ENCODE peak calls at places on chromosomes 16 and 17, in nine cellular contexts. One of them, this sample, is unnamed. For H3K4me1, the result is how much of the 10 kb centered on the place peaks cover.

GRCh38 chr17:35294756-35295155 is 51.9 kb downstream of the SLFN5 start:
- DNase-seq in keratinocyte: no peak
- DNase-seq in HCT116: no peak
- DNase-seq in neural progenitor cell: no peak
- DNase-seq in fibroblast of lung: no peak
- DNase-seq in PC-9: no peak
- DNase-seq in MM.1S: no peak
- DNase-seq in PC-3: no peak
- DNase-seq in A549: no peak
- DNase-seq in this sample: no peak

GRCh38 chr17:81428521-81428920 is 33.3 kb downstream of the BAHCC1 start:
- DNase-seq in keratinocyte: no peak
- DNase-seq in A549: no peak
- DNase-seq in MM.1S: no peak
- DNase-seq in HCT116: no peak
- DNase-seq in PC-9: no peak
- DNase-seq in neural progenitor cell: no peak
- DNase-seq in fibroblast of lung: no peak
- DNase-seq in PC-3: no peak
- DNase-seq in this sample: no peak

GRCh38 chr17:10556301-10557005 is 7.0 kb upstream of the MYH2 start:
- DNase-seq in neural progenitor cell: no peak
- DNase-seq in PC-3: no peak
- DNase-seq in A549: no peak
- DNase-seq in MM.1S: no peak
- DNase-seq in HCT116: no peak
- DNase-seq in fibroblast of lung: no peak
- DNase-seq in keratinocyte: no peak
- DNase-seq in PC-9: no peak
- DNase-seq in this sample: no peak

GRCh38 chr17:50318551-50319310 is 27.2 kb upstream of the XYLT2 start:
- DNase-seq in keratinocyte: peak
- DNase-seq in PC-3: no peak
- DNase-seq in PC-9: no peak
- DNase-seq in fibroblast of lung: no peak
- DNase-seq in HCT116: no peak
- DNase-seq in A549: no peak
- DNase-seq in MM.1S: no peak
- DNase-seq in neural progenitor cell: no peak
- DNase-seq in this sample: no peak

GRCh38 chr17:37081287-37081686 is 132.5 kb downstream of the AATF start:
- DNase-seq in A549: no peak
- DNase-seq in keratinocyte: no peak
- DNase-seq in HCT116: no peak
- DNase-seq in PC-9: no peak
- DNase-seq in neural progenitor cell: no peak
- DNase-seq in MM.1S: no peak
- DNase-seq in fibroblast of lung: no peak
- DNase-seq in PC-3: no peak
- DNase-seq in this sample: no peak

GRCh38 chr16:49650603-49651002 is 205.3 kb downstream of the ZNF423 start:
- DNase-seq in fibroblast of lung: no peak
- DNase-seq in PC-9: no peak
- DNase-seq in HCT116: no peak
- DNase-seq in keratinocyte: no peak
- DNase-seq in neural progenitor cell: no peak
- DNase-seq in A549: no peak
- DNase-seq in PC-3: no peak
- DNase-seq in MM.1S: no peak
- DNase-seq in this sample: no peak

GRCh38 chr17:79950711-79951110 is 85.0 kb downstream of the TBC1D16 start:
- DNase-seq in keratinocyte: no peak
- DNase-seq in A549: no peak
- DNase-seq in fibroblast of lung: peak
- DNase-seq in PC-3: no peak
- DNase-seq in MM.1S: no peak
- DNase-seq in neural progenitor cell: peak
- DNase-seq in PC-9: no peak
- DNase-seq in HCT116: no peak
- DNase-seq in this sample: no peak

GRCh38 chr17:79630821-79631639 is 20.2 kb upstream of the RBFOX3 start:
- DNase-seq in MM.1S: no peak
- DNase-seq in PC-3: no peak
- DNase-seq in PC-9: no peak
- DNase-seq in neural progenitor cell: no peak
- DNase-seq in HCT116: no peak
- DNase-seq in keratinocyte: no peak
- DNase-seq in A549: no peak
- DNase-seq in fibroblast of lung: no peak
- DNase-seq in this sample: no peak

GRCh38 chr16:54512461-54512860 is 225.9 kb upstream of the IRX3 start:
- DNase-seq in HCT116: no peak
- DNase-seq in PC-3: no peak
- DNase-seq in A549: no peak
- DNase-seq in MM.1S: no peak
- DNase-seq in fibroblast of lung: no peak
- DNase-seq in PC-9: no peak
- DNase-seq in neural progenitor cell: no peak
- DNase-seq in keratinocyte: no peak
- DNase-seq in this sample: no peak

GRCh38 chr16:19583665-19584300 is 28.3 kb downstream of the VPS35L start:
- DNase-seq in keratinocyte: peak
- DNase-seq in fibroblast of lung: peak
- DNase-seq in neural progenitor cell: peak
- DNase-seq in MM.1S: peak
- DNase-seq in HCT116: peak
- DNase-seq in PC-3: peak
- DNase-seq in PC-9: no peak
- DNase-seq in A549: peak
- DNase-seq in this sample: peak

GRCh38 chr17:12536472-12536871 is 129.2 kb upstream of the MYOCD start:
- DNase-seq in fibroblast of lung: peak
- DNase-seq in HCT116: no peak
- DNase-seq in MM.1S: no peak
- DNase-seq in PC-3: no peak
- DNase-seq in keratinocyte: peak
- DNase-seq in A549: no peak
- DNase-seq in PC-9: no peak
- DNase-seq in neural progenitor cell: no peak
- DNase-seq in this sample: no peak

GRCh38 chr16:57988929-57989328 is 11.5 kb downstream of the ZNF319 start:
- DNase-seq in PC-9: peak
- DNase-seq in keratinocyte: peak
- DNase-seq in A549: no peak
- DNase-seq in fibroblast of lung: no peak
- DNase-seq in PC-3: no peak
- DNase-seq in MM.1S: no peak
- DNase-seq in HCT116: no peak
- DNase-seq in neural progenitor cell: no peak
- DNase-seq in this sample: no peak

GRCh38 chr16:17520567-17520966 is 49.8 kb upstream of the XYLT1 start:
- DNase-seq in PC-3: no peak
- DNase-seq in HCT116: no peak
- DNase-seq in PC-9: no peak
- DNase-seq in MM.1S: no peak
- DNase-seq in keratinocyte: no peak
- DNase-seq in A549: no peak
- DNase-seq in fibroblast of lung: peak
- DNase-seq in neural progenitor cell: no peak
- DNase-seq in this sample: no peak

GRCh38 chr17:83100853-83101391 is 21.5 kb downstream of the METRNL start:
- DNase-seq in A549: no peak
- DNase-seq in PC-3: no peak
- DNase-seq in fibroblast of lung: no peak
- DNase-seq in PC-9: no peak
- DNase-seq in HCT116: no peak
- DNase-seq in MM.1S: peak
- DNase-seq in neural progenitor cell: no peak
- DNase-seq in keratinocyte: no peak
- DNase-seq in this sample: peak

GRCh38 chr17:7281953-7282751 is 634 bp downstream of the SLC2A4 start:
- DNase-seq in fibroblast of lung: no peak
- DNase-seq in neural progenitor cell: no peak
- DNase-seq in MM.1S: no peak
- DNase-seq in PC-9: no peak
- DNase-seq in HCT116: no peak
- DNase-seq in PC-3: no peak
- DNase-seq in keratinocyte: no peak
- DNase-seq in A549: no peak
- DNase-seq in this sample: no peak

DNA sequence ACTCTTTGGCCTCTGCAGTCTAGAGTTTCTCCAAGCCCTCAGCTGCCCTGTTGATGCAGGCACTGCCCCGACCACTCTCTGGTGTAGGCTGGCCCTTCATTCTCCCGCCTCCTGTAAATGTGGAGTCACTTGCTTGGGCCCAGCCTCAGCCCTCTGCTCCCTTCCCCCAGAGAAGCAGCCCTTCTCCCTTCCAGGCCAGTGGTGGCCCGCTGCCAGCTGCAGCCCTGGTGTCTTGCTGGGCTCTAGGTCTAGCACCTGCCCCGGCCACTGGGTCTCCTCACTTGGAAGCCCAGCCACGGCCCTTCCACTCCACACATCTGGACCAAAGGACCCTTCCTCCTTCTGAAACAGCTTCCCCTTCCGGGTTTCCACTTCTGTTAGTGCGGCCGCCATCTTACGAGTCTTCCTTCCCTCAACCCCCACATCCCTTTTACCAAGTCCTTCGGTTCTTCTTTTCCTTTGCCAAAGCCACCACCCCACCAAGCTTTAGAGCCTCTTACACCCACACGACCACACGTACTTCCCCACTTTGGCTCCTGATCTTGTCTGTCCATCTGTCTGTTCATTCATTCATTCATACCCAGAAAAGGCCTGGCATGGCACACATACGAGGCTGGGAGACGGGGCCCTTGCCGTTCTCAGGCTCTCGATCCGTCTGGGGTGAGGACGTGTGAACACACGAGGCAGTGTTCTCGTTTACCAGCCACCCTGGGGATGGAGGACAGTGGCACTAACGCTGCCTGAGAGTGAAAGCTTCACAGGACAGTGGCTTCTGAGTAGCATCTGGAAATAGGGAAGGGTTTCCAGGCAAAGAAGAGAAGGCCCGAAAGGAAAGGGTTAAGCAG is 68.0 kb downstream of the ABR start:
- DNase-seq in PC-9: no peak
- DNase-seq in neural progenitor cell: no peak
- DNase-seq in keratinocyte: no peak
- DNase-seq in PC-3: no peak
- DNase-seq in fibroblast of lung: no peak
- DNase-seq in MM.1S: no peak
- DNase-seq in A549: peak
- DNase-seq in HCT116: no peak
- DNase-seq in this sample: no peak
- H3K4me1 ChIP-seq in PC-9: half or more
- H3K4me1 ChIP-seq in neural progenitor cell: under half
- H3K4me1 ChIP-seq in keratinocyte: under half
- H3K4me1 ChIP-seq in PC-3: under half
- H3K4me1 ChIP-seq in fibroblast of lung: under half
- H3K4me1 ChIP-seq in MM.1S: under half
- H3K4me1 ChIP-seq in A549: half or more
- H3K4me1 ChIP-seq in HCT116: half or more
- H3K4me1 ChIP-seq in this sample: under half

DNA sequence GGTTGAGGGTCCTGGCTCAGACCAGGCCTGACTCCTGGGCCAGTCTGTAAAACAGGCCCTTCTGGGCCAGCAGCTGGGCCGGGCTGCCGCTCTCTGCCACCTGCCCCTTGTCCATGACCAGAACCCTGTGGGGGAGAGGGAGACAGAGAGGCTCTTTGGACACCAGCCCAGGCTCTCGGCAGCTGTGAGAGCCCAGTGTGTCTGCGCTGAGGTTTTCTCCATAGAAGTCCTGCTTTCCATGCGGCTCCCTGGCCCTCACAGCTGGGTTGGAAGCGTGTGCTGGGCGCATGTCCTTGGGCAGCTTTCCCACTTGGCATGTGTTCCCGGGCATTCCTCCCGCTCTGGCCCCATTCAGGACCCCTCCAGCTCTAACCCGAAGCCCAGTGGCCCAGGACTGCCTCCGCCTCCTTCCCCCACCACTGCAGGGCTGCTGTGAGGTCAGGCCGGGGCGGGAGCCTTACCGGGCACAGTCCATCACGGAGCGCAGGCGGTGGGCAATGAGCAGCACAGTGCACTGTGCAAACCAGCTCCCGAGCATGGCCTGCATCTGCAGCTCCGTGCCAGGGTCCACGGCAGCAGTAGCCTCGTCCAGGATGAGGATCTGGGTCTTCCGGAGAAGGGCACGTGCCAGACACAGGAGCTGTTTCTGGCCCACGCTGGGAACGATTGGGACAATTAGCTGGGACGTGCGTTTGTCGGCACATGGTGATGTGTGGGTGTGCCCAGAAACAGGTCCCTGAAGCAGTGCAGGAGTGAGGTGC is 73.0 kb downstream of the ABCC6 start:
- DNase-seq in keratinocyte: no peak
- DNase-seq in fibroblast of lung: peak
- DNase-seq in neural progenitor cell: no peak
- DNase-seq in A549: no peak
- DNase-seq in PC-3: no peak
- DNase-seq in HCT116: no peak
- DNase-seq in MM.1S: no peak
- DNase-seq in PC-9: no peak
- DNase-seq in this sample: no peak
- H3K27ac ChIP-seq in keratinocyte: no peak
- H3K27ac ChIP-seq in fibroblast of lung: no peak
- H3K27ac ChIP-seq in neural progenitor cell: no peak
- H3K27ac ChIP-seq in A549: no peak
- H3K27ac ChIP-seq in PC-3: no peak
- H3K27ac ChIP-seq in HCT116: no peak
- H3K27ac ChIP-seq in MM.1S: no peak
- H3K27ac ChIP-seq in PC-9: no peak
- H3K27ac ChIP-seq in this sample: no peak

DNA sequence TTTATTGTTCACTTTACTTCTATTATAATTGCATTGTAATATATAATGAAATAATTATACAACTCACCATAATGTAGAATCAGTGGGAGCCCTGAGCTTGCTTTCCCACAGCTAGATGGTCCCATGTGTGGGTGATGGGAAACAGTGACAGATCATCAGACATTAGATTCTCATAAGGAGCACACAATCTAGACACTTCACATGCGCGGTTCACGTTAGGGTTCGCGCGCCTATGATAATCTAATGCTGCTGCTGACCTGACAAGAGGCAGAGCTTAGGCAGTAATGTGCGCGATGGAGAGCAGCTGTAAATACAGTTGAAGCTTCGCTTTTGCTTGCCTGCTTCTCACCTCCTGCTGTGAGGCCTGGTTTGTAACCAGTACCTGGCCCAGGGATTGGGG is 40.2 kb downstream of the BCAS3 start:
- DNase-seq in HCT116: no peak
- DNase-seq in fibroblast of lung: no peak
- DNase-seq in PC-9: no peak
- DNase-seq in PC-3: no peak
- DNase-seq in keratinocyte: no peak
- DNase-seq in neural progenitor cell: no peak
- DNase-seq in MM.1S: no peak
- DNase-seq in A549: no peak
- DNase-seq in this sample: no peak
- H3K4me2 ChIP-seq in HCT116: no peak
- H3K4me2 ChIP-seq in fibroblast of lung: no peak
- H3K4me2 ChIP-seq in PC-9: no peak
- H3K4me2 ChIP-seq in PC-3: no peak
- H3K4me2 ChIP-seq in keratinocyte: no peak
- H3K4me2 ChIP-seq in neural progenitor cell: no peak
- H3K4me2 ChIP-seq in MM.1S: no peak
- H3K4me2 ChIP-seq in A549: no peak
- H3K4me2 ChIP-seq in this sample: no peak

GRCh38 chr17:42281571-42282096 is 5.4 kb upstream of the STAT5B start:
- DNase-seq in A549: no peak
- DNase-seq in HCT116: no peak
- DNase-seq in keratinocyte: no peak
- DNase-seq in PC-3: no peak
- DNase-seq in MM.1S: no peak
- DNase-seq in neural progenitor cell: peak
- DNase-seq in fibroblast of lung: no peak
- DNase-seq in PC-9: no peak
- DNase-seq in this sample: no peak
- H3K4me1 ChIP-seq in A549: under half
- H3K4me1 ChIP-seq in HCT116: under half
- H3K4me1 ChIP-seq in keratinocyte: under half
- H3K4me1 ChIP-seq in PC-3: under half
- H3K4me1 ChIP-seq in MM.1S: under half
- H3K4me1 ChIP-seq in neural progenitor cell: under half
- H3K4me1 ChIP-seq in fibroblast of lung: under half
- H3K4me1 ChIP-seq in PC-9: under half
- H3K4me1 ChIP-seq in this sample: under half